ENCODE peak calls at places on chromosomes 12 and 14, in four cellular contexts. H is K562, F is GM12878, A is HepG2. C is an unnamed sample.

GRCh38 chr12:109817627-109818231 is 15.5 kb downstream of the TRPV4 start:
- DNase-seq in H (no peak), F (no peak), A (peak), C (no peak)

GRCh38 chr12:52193991-52194390 is 2.2 kb upstream of the KRT80 start:
- DNase-seq in H (no peak), F (no peak), A (no peak), C (no peak)

GRCh38 chr14:101068958-101069549 is 165.5 kb upstream of the RTL1 start:
- DNase-seq in H (no peak), F (no peak), A (no peak), C (no peak)

GRCh38 chr14:68685419-68686211 is 107.3 kb downstream of the ZFP36L1 start:
- DNase-seq in H (no peak), F (peak), A (peak), C (no peak)

GRCh38 chr14:32230695-32231280 is 27.7 kb upstream of the RNU6-8 start:
- DNase-seq in H (no peak), F (no peak), A (no peak), C (no peak)

GRCh38 chr14:21917699-21918436 is 244.2 kb upstream of the OR4E1 start:
- DNase-seq in H (peak), F (peak), A (peak), C (peak)

GRCh38 chr12:70258605-70259403 is 15.6 kb downstream of the CNOT2 start:
- DNase-seq in H (no peak), F (no peak), A (peak), C (no peak)

GRCh38 chr12:89692442-89692841 is 16.2 kb downstream of the ATP2B1 start:
- DNase-seq in H (no peak), F (no peak), A (no peak), C (no peak)

GRCh38 chr14:33556382-33557121 is 394.3 kb downstream of the EGLN3 start:
- DNase-seq in H (no peak), F (no peak), A (no peak), C (no peak)

GRCh38 chr12:92971869-92972524 is 42.9 kb upstream of the EEA1 start:
- DNase-seq in H (no peak), F (no peak), A (no peak), C (no peak)

GRCh38 chr14:31283568-31284252 is 76.1 kb upstream of the HECTD1 start:
- DNase-seq in H (no peak), F (no peak), A (no peak), C (no peak)

GRCh38 chr14:81400202-81400678 is at the start of gene STON2:
- DNase-seq in H (peak), F (no peak), A (no peak), C (peak)

GRCh38 chr12:75227132-75227531 is 17.5 kb upstream of the KCNC2 start:
- DNase-seq in H (no peak), F (no peak), A (no peak), C (no peak)

GRCh38 chr12:52204931-52205505 is 13.2 kb upstream of the KRT80 start:
- DNase-seq in H (no peak), F (no peak), A (no peak), C (no peak)

GRCh38 chr12:110825530-110825929 is 21.3 kb upstream of the CCDC63 start:
- DNase-seq in H (no peak), F (no peak), A (no peak), C (no peak)

GRCh38 chr12:97323154-97323553 is 139.4 kb upstream of the RMST start:
- DNase-seq in H (no peak), F (no peak), A (no peak), C (no peak)

GRCh38 chr12:32273063-32273521 is 126.3 kb upstream of the FGD4 start:
- DNase-seq in H (no peak), F (no peak), A (no peak), C (no peak)

GRCh38 chr14:61126083-61126962 is 145.3 kb downstream of the SLC38A6 start:
- DNase-seq in H (no peak), F (no peak), A (no peak), C (no peak)

GRCh38 chr12:1604464-1604863 is 10.1 kb upstream of the FBXL14 start:
- DNase-seq in H (no peak), F (no peak), A (no peak), C (no peak)

GRCh38 chr14:71183856-71184255 is 276.6 kb downstream of the PCNX1 start:
- DNase-seq in H (no peak), F (no peak), A (no peak), C (no peak)

GRCh38 chr14:73249108-73249507 is 11.8 kb downstream of the PAPLN start:
- DNase-seq in H (no peak), F (no peak), A (no peak), C (no peak)

GRCh38 chr12:129971721-129972120 is 67.9 kb upstream of the TMEM132D start:
- DNase-seq in H (no peak), F (no peak), A (no peak), C (no peak)

GRCh38 chr12:82366182-82366581 is 7.9 kb downstream of the METTL25 start:
- DNase-seq in H (no peak), F (no peak), A (no peak), C (no peak)

GRCh38 chr12:131128556-131128955 is 174.8 kb downstream of the ADGRD1 start:
- DNase-seq in H (no peak), F (no peak), A (no peak), C (no peak)

GRCh38 chr14:35051796-35052195 is 5.7 kb downstream of the FAM177A1 start:
- DNase-seq in H (no peak), F (no peak), A (peak), C (no peak)

GRCh38 chr12:837548-837947 is 85.2 kb downstream of the WNK1 start:
- DNase-seq in H (no peak), F (no peak), A (peak), C (no peak)

GRCh38 chr14:104282332-104283196 is 144.2 kb downstream of the KIF26A start:
- DNase-seq in H (no peak), F (no peak), A (no peak), C (no peak)

GRCh38 chr14:49895480-49895879 is 2.6 kb downstream of the ARF6 start:
- DNase-seq in H (no peak), F (no peak), A (no peak), C (no peak)

GRCh38 chr14:61503167-61503801 is 181.9 kb downstream of the PRKCH start:
- DNase-seq in H (no peak), F (peak), A (no peak), C (no peak)

GRCh38 chr12:67681145-67681778 is 32.7 kb downstream of the DYRK2 start:
- DNase-seq in H (no peak), F (no peak), A (no peak), C (no peak)

GRCh38 chr14:36676236-36676635 is 14.6 kb downstream of the PAX9 start:
- DNase-seq in H (no peak), F (no peak), A (no peak), C (no peak)

GRCh38 chr12:52130695-52131094 is 51.2 kb downstream of the SMIM41 start:
- DNase-seq in H (no peak), F (no peak), A (no peak), C (no peak)

GRCh38 chr12:132581348-132582057 is 28.9 kb downstream of the LRCOL1 start:
- DNase-seq in H (no peak), F (no peak), A (no peak), C (no peak)

GRCh38 chr12:53287741-53288216 is 7.6 kb upstream of the PFDN5 start:
- DNase-seq in H (peak), F (peak), A (peak), C (peak)

GRCh38 chr14:100159107-100159864 is at the start of gene DEGS2:
- DNase-seq in H (peak), F (no peak), A (no peak), C (peak)

GRCh38 chr12:47066278-47067048 is 13.0 kb upstream of the PCED1B start:
- DNase-seq in H (no peak), F (no peak), A (no peak), C (no peak)

GRCh38 chr12:124410354-124411175 is 115.7 kb downstream of the RFLNA start:
- DNase-seq in H (no peak), F (no peak), A (no peak), C (no peak)

GRCh38 chr12:60052483-60052882 is 456.7 kb downstream of the SLC16A7 start:
- DNase-seq in H (no peak), F (no peak), A (no peak), C (no peak)

GRCh38 chr12:119069029-119069731 is 87.8 kb downstream of the SRRM4 start:
- DNase-seq in H (no peak), F (no peak), A (no peak), C (no peak)

GRCh38 chr12:78571953-78572352 is 292.6 kb upstream of the SYT1 start:
- DNase-seq in H (no peak), F (no peak), A (no peak), C (no peak)
- TF ChIP-seq SP1 in H (no peak), F (no peak), A (no peak), C (no peak)

DNA sequence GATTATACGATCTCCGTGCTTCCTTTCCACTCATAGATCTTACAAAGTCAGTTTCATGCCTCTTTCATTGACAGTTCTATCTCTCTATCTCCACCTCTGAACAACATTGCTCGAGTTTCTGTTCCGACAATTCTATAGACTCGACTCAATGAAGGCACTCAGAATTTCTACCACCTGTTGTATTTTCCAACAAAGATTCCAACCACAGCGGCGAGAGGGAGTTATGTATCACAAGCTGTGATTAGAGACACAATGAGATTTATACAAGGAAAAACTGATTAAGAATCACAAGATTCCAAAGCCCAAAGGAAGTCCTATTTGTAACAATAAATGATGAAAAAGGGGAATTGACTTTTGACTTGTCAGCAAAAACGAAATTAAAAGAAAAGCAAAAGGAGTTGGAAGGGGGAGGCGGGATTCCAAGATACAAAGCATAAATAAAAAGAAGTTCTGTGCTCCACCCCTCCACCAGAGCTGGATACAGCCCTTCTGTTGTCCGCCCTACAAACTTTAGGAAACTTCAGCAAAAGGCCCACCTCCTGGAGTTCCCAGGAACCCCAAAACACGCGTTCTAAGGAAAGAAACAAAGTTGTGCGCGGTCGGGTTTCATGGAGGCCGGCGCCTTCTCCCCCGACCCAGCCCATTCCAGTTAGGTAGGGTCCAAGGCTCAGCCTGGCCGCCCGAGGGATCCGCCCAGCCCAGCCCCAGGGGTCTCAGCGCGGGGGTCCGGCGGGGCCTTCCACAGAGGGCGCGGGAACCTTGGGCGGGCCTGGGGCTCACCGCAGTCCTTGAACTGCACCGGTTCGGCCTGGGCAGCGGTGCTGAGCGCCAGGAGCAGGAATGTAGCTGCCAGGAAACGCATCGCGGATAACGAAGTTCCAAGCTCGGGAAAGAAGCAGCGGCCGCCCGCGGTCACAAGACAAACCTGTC is at the start of gene NPC2:
- DNase-seq in H (no peak), F (no peak), A (no peak), C (no peak)
- TF ChIP-seq FOXM1 in H (no peak), F (no peak), A (no peak), C (no peak)

GRCh38 chr14:59427653-59428578 is 37.3 kb downstream of the GPR135 start:
- DNase-seq in H (no peak), F (no peak), A (no peak), C (no peak)

GRCh38 chr14:59429798-59430197 is 35.4 kb downstream of the GPR135 start:
- DNase-seq in H (no peak), F (no peak), A (no peak), C (no peak)

GRCh38 chr14:59424707-59425106 is 40.5 kb downstream of the GPR135 start:
- DNase-seq in H (no peak), F (no peak), A (no peak), C (no peak)

GRCh38 chr14:59425322-59425945 is 39.7 kb downstream of the GPR135 start:
- DNase-seq in H (no peak), F (no peak), A (no peak), C (no peak)

DNA sequence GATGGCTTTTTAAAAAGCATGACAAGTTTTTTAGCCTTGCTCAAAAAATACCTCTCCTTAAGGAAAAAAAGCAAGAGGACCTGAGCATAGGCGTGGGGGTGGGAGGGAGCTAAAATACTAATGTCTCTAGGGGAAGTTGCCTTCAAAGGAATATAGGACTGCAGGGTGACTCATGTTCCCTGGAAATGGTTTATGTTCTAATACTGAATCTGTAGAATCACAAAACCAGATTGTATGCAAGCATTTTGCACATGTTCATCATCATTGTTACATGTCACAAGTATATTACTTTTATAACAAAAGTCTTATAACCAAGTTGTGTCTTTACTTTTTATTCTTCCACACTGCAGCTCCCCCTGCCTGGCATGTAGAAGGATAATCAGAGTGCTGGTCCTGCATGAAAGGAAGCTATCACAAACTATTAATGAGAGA is 36.6 kb downstream of the GPR135 start:
- DNase-seq in H (no peak), F (no peak), A (no peak), C (no peak)
- TF ChIP-seq SP1 in H (no peak), F (no peak), A (no peak), C (no peak)

DNA sequence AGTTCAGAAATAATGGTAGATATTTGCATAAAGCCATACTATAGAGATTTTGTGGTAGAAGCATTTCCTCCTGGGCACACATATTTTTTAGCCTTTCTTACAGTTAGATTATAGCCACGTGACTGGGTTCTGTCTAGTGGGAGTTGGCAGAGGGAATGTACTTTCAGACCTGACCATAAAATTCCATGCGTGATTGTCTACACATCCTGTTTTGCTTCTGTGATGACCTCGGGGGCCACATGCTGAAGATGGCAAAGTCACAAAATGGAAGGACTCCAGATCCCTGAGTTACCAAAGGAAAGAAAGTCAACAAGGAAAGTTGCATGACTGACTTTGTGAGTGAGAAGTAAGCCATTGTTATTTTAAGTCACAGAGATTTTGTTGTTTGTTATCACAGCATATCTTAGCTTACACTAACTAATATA is 14.6 kb upstream of the MIA2 start:
- DNase-seq in H (no peak), F (no peak), A (peak), C (no peak)
- TF ChIP-seq FOXM1 in H (no peak), F (no peak), A (no peak), C (no peak)

DNA sequence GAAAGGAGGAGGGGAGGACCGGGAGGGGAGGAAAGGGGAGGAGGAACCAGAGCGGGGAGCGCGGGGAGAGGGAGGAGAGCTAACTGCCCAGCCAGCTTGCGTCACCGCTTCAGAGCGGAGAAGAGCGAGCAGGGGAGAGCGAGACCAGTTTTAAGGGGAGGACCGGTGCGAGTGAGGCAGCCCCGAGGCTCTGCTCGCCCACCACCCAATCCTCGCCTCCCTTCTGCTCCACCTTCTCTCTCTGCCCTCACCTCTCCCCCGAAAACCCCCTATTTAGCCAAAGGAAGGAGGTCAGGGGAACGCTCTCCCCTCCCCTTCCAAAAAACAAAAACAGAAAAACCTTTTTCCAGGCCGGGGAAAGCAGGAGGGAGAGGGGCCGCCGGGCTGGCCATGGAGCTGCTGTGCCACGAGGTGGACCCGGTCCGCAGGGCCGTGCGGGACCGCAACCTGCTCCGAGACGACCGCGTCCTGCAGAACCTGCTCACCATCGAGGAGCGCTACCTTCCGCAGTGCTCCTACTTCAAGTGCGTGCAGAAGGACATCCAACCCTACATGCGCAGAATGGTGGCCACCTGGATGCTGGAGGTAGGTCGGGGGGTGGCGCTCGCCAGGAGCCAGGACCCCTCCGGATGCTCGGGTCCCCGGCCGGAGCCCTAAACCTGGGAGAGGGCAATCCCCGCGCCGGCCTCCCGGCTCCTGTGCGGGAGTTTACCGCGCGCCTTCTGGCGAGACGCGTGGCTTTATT is at the start of gene CCND2:
- DNase-seq in H (peak), F (peak), A (no peak), C (peak)
- TF ChIP-seq SP1 in H (no peak), F (peak), A (no peak), C (no peak)

GRCh38 chr12:18864900-18865561 is 127.1 kb downstream of the CAPZA3 start:
- DNase-seq in H (no peak), F (no peak), A (no peak), C (no peak)
- TF ChIP-seq FOXM1 in H (no peak), F (no peak), A (no peak), C (no peak)

DNA sequence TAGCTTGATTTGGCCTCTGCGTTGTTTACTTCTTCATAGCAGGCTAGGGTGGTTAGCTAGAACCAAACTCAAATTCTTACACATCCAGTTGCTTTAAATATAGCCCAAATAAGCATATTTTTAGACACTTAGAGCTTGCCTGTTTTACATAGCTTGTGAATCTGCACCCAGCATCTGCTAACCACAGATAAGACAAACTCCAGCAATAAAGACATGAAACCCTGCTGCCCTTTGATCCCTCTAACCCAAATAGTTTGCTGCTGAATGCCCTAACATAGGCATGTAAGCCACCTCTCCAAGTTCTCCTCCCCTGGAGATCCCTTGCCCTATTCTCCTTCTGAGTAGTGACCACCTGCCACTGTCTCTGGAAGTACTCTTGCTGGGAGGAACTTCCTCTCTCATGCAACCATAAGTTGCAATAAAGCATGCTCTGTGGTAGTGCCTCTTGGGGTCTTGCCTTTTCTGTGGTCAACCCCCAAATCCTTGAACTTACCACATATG is 185.6 kb downstream of the TMEM117 start:
- DNase-seq in H (no peak), F (peak), A (no peak), C (no peak)
- TF ChIP-seq SP1 in H (no peak), F (no peak), A (no peak), C (no peak)

DNA sequence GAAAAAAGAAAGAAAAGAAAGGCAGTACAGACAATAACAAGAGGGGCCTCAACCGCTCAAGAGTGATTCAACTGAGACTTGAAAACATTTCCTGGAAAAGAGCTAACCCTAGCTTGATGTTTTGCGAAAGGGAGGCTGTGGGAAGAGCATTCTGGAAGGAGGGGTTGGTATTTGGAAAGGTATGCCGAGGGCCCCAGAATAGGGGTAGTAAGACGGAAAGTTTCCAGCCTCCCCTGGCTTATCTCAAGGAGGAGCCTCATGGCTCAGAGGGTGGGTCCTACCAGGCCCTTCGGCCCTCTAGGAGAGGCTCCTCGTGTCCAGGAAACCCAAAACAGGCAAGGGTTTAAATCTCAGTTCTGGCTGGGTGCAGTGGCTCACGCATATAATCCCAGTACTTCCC is 8.4 kb downstream of the RNU4-2 start:
- DNase-seq in H (no peak), F (no peak), A (no peak), C (no peak)
- TF ChIP-seq FOXM1 in H (no peak), F (no peak), A (no peak), C (no peak)

C was measured in HEK293T.